ENCODE peak calls at places on chromosomes 7 and 10, in ten cellular contexts. T is AG10803, N is endothelial cell, L is left ventricle myocardium inferior, U is H1, K is GM10248, I is cardiac fibroblast, Q is AG09319, O is esophagus muscularis mucosa, M is HCT116. A is an unnamed sample.

GRCh38 chr10:75099952-75100763 is 11.3 kb upstream of the SAMD8 start:
- DNase-seq in O (no peak), M (peak; percentile 48), Q (no peak), U (peak; percentile 77), I (peak; percentile 71), N (peak; percentile 92), K (peak; percentile 90), T (peak; percentile 52), L (peak; percentile 81), A (peak; percentile 93)

GRCh38 chr7:131164025-131164899 is 163.4 kb upstream of the MKLN1 start:
- DNase-seq in N (no peak), L (no peak), Q (peak; percentile 55), K (no peak), I (peak; percentile 93), T (peak; percentile 94), U (no peak), O (no peak), M (peak; percentile 69), A (no peak)

GRCh38 chr10:122460891-122461293 is 461 bp upstream of the HTRA1 start:
- DNase-seq in Q (no peak), L (no peak), I (peak; percentile 23), O (no peak), N (no peak), M (no peak), T (no peak), K (no peak), U (no peak), A (peak; percentile 84)

GRCh38 chr7:55570939-55571338 is 1.4 kb downstream of the VOPP1 start:
- DNase-seq in O (no peak), N (no peak), U (no peak), L (no peak), M (no peak), Q (no peak), I (peak; percentile 90), T (peak; percentile 83), K (no peak), A (no peak)

GRCh38 chr7:107687656-107688055 is 27.0 kb downstream of the SLC26A4 start:
- DNase-seq in U (no peak), O (peak; percentile 45), Q (no peak), I (peak; percentile 21), K (no peak), T (no peak), L (no peak), M (peak; percentile 33), N (no peak), A (no peak)

GRCh38 chr10:131186547-131187253 is 124.8 kb downstream of the TCERG1L start:
- DNase-seq in I (no peak), K (no peak), T (no peak), O (no peak), U (no peak), M (no peak), L (no peak), Q (no peak), N (no peak), A (peak; percentile 44)

GRCh38 chr7:133051066-133051465 is 30.8 kb downstream of the CHCHD3 start:
- DNase-seq in K (no peak), N (no peak), M (no peak), I (peak; percentile 60), O (no peak), Q (no peak), U (no peak), T (peak; percentile 24), L (no peak), A (no peak)

GRCh38 chr7:83579740-83580139 is 69.2 kb downstream of the SEMA3E start:
- DNase-seq in Q (no peak), U (no peak), I (peak; percentile 35), O (no peak), L (no peak), K (no peak), T (no peak), M (no peak), N (no peak), A (no peak)

GRCh38 chr7:65812281-65812680 is 60.6 kb upstream of the VKORC1L1 start:
- DNase-seq in M (no peak), N (no peak), U (no peak), T (peak; percentile 5), L (no peak), K (no peak), I (peak; percentile 22), O (no peak), Q (no peak), A (no peak)

GRCh38 chr10:323651-324293 is 188.5 kb downstream of the ZMYND11 start:
- DNase-seq in L (peak; percentile 79), M (peak; percentile 72), U (no peak), N (no peak), T (peak; percentile 98), O (peak; percentile 97), I (peak; percentile 97), K (peak; percentile 67), Q (peak; percentile 93), A (peak; percentile 91)

GRCh38 chr7:36746347-36746746 is 22.1 kb upstream of the AOAH start:
- DNase-seq in M (no peak), N (no peak), Q (no peak), O (no peak), T (no peak), L (no peak), U (no peak), I (peak; percentile 12), K (no peak), A (no peak)

DNA sequence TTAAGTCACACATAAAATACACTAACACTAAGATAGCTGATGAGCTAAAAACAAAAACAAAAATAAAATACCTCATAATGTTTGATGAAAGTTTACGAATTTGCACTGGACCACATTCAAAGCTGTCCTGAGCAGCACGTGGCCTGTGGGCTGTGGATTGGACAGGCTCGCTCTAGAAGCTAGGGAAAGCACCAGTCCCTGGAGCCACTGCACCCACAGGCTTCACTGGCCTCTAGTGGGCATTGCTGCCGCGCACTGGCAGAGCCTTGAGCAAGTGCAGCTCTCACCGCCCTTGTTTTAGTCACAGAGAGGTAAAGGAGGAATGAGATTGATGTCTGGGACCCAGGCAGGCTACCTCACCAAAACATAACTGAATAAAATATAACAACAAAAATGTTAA is 67.6 kb downstream of the PAX2 start:
- DNase-seq in I (no peak), K (no peak), N (no peak), L (no peak), M (no peak), O (no peak), T (no peak), Q (no peak), U (no peak), A (no peak)
- TF ChIP-seq CTCF in I (no peak), K (no peak), N (no peak), L (no peak), M (peak; percentile 36), O (no peak), T (no peak), Q (no peak), U (peak; percentile 23), A (no peak)

GRCh38 chr10:71931295-71931694 is 32.9 kb upstream of the CHST3 start:
- DNase-seq in U (no peak), M (no peak), N (no peak), O (no peak), I (no peak), L (no peak), T (no peak), K (no peak), Q (no peak), A (no peak)
- TF ChIP-seq CTCF in U (no peak), M (no peak), N (no peak), O (no peak), I (no peak), L (no peak), T (no peak), K (no peak), Q (no peak), A (no peak)

DNA sequence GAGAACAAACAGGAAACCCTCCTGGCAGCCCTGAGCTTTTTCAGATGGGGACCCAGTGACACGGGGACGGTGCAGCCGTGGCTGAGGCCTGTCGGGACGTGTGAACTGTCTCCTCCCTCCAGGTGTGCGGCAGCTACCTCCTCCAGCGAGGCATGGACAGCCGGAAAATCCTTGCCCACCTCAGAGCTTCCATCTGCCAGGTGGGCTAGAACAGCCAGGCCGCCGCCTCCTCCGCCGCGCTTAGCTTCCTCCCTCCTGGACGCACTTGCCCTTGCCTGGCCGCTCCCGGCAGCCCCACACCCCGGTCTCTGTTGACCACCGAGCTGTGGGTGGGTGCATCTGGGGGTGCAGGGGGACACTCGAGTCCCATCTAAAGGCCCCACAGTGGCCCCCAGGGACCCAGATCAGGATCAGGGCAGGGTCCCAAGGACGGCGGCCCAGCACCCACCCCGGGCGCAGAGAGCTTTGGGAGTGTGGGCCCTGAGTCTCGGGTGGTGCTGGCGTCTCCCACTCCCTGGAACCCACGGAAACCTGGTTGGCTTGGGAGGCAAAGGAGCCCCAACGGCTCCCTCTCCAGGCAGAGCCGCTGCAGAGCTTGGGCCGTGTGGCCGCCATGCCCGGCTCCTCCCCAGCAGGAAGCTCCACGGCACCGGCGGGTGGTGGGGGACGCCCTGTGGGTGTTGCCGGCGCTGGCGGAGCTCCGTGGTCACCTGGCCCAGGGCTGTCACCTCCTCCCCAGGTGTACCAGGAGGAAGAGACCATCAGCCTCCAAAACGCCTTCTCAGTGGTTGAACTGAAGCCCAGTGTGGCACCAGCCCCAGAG is 32.9 kb upstream of the UTF1 start:
- DNase-seq in U (no peak), I (no peak), N (no peak), O (no peak), L (no peak), T (no peak), M (no peak), K (no peak), Q (no peak), A (no peak)
- TF ChIP-seq CTCF in U (peak; percentile 51), I (no peak), N (no peak), O (no peak), L (no peak), T (no peak), M (no peak), K (no peak), Q (no peak), A (no peak)

GRCh38 chr7:98265841-98266271 is 13.8 kb upstream of the TECPR1 start:
- DNase-seq in T (peak; percentile 91), K (no peak), L (no peak), Q (no peak), I (peak; percentile 57), M (no peak), O (no peak), U (no peak), N (no peak), A (no peak)

GRCh38 chr7:98266840-98267239 is 14.6 kb upstream of the BRI3 start:
- DNase-seq in I (peak; percentile 50), Q (no peak), M (no peak), L (no peak), T (peak; percentile 42), O (no peak), N (no peak), K (no peak), U (no peak), A (no peak)

DNA sequence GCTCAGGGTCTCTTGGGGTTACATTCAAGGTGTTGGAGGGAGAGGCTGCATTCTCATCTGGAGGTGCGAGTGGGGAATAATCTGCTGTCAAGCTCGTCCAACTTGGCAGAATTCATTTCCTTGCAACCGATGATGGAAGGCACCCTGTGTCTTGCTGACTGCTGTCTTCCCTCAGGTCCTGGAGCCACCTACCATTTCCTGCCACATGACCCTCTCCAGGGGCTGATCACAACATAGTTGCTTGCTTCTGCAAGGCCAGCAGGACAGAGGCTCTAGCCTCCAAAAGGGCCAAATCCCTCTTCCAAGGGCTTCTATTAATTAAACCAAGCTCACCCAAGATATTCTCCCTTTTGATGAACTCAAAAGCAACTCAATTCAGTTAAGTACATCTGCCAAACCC is 14.2 kb upstream of the BRI3 start:
- DNase-seq in U (no peak), T (no peak), L (no peak), M (no peak), N (no peak), O (no peak), Q (no peak), I (no peak), K (no peak), A (no peak)
- TF ChIP-seq CTCF in U (no peak), T (no peak), L (no peak), M (no peak), N (no peak), O (no peak), Q (no peak), I (no peak), K (no peak), A (no peak)

GRCh38 chr10:28457110-28457509 is 75.8 kb upstream of the WAC start:
- DNase-seq in M (no peak), T (no peak), Q (no peak), L (no peak), N (no peak), K (no peak), O (no peak), I (no peak), U (no peak), A (no peak)
- TF ChIP-seq CTCF in M (no peak), T (no peak), Q (no peak), L (no peak), N (no peak), K (no peak), O (no peak), I (no peak), U (no peak), A (no peak)

A was measured in osteocyte.